ENCODE peak calls at places on chromosomes 4 and X, in ten cellular contexts. One of them, this sample, is unnamed. For H3K36me3, the result is how much of the 10 kb centered on the place peaks cover.

GRCh38 chrX:87732133-87732532 is 214.5 kb downstream of the KLHL4 start:
- DNase-seq in SJSA1: no peak
- DNase-seq in brain microvascular endothelial cell: no peak
- DNase-seq in neuronal stem cell: no peak
- DNase-seq in lower lobe of right lung: no peak
- DNase-seq in A673: no peak
- DNase-seq in OCI-LY7: no peak
- DNase-seq in CD4-positive, alpha-beta memory T cell: no peak
- DNase-seq in uterus: no peak
- DNase-seq in WERI-Rb-1: no peak
- DNase-seq in this sample: no peak

GRCh38 chr4:128393111-128393704 is 105.6 kb upstream of the PGRMC2 start:
- DNase-seq in CD4-positive, alpha-beta memory T cell: no peak
- DNase-seq in A673: peak
- DNase-seq in uterus: no peak
- DNase-seq in SJSA1: no peak
- DNase-seq in WERI-Rb-1: no peak
- DNase-seq in neuronal stem cell: no peak
- DNase-seq in lower lobe of right lung: no peak
- DNase-seq in brain microvascular endothelial cell: peak
- DNase-seq in OCI-LY7: no peak
- DNase-seq in this sample: no peak

GRCh38 chr4:138555584-138555983 is 313.4 kb upstream of the SLC7A11 start:
- DNase-seq in SJSA1: no peak
- DNase-seq in WERI-Rb-1: peak
- DNase-seq in neuronal stem cell: no peak
- DNase-seq in brain microvascular endothelial cell: no peak
- DNase-seq in CD4-positive, alpha-beta memory T cell: no peak
- DNase-seq in A673: peak
- DNase-seq in OCI-LY7: peak
- DNase-seq in lower lobe of right lung: no peak
- DNase-seq in uterus: no peak
- DNase-seq in this sample: no peak

GRCh38 chr4:159608434-159608833 is 505.6 kb downstream of the RAPGEF2 start:
- DNase-seq in lower lobe of right lung: no peak
- DNase-seq in CD4-positive, alpha-beta memory T cell: no peak
- DNase-seq in uterus: no peak
- DNase-seq in WERI-Rb-1: no peak
- DNase-seq in SJSA1: no peak
- DNase-seq in A673: peak
- DNase-seq in neuronal stem cell: no peak
- DNase-seq in OCI-LY7: no peak
- DNase-seq in brain microvascular endothelial cell: no peak
- DNase-seq in this sample: no peak

GRCh38 chrX:70439016-70439415 is 5.6 kb upstream of the DLG3 start:
- DNase-seq in lower lobe of right lung: no peak
- DNase-seq in uterus: no peak
- DNase-seq in OCI-LY7: no peak
- DNase-seq in brain microvascular endothelial cell: no peak
- DNase-seq in neuronal stem cell: no peak
- DNase-seq in A673: no peak
- DNase-seq in SJSA1: no peak
- DNase-seq in CD4-positive, alpha-beta memory T cell: no peak
- DNase-seq in WERI-Rb-1: no peak
- DNase-seq in this sample: no peak

GRCh38 chrX:24334473-24334872 is 20.6 kb upstream of the SUPT20HL2 start:
- DNase-seq in lower lobe of right lung: no peak
- DNase-seq in WERI-Rb-1: no peak
- DNase-seq in neuronal stem cell: no peak
- DNase-seq in brain microvascular endothelial cell: no peak
- DNase-seq in A673: no peak
- DNase-seq in uterus: no peak
- DNase-seq in OCI-LY7: no peak
- DNase-seq in CD4-positive, alpha-beta memory T cell: no peak
- DNase-seq in SJSA1: no peak
- DNase-seq in this sample: no peak

GRCh38 chrX:14073561-14073960 is 43.9 kb upstream of the GEMIN8 start:
- DNase-seq in uterus: no peak
- DNase-seq in brain microvascular endothelial cell: no peak
- DNase-seq in lower lobe of right lung: no peak
- DNase-seq in WERI-Rb-1: no peak
- DNase-seq in A673: no peak
- DNase-seq in OCI-LY7: no peak
- DNase-seq in CD4-positive, alpha-beta memory T cell: no peak
- DNase-seq in SJSA1: no peak
- DNase-seq in neuronal stem cell: no peak
- DNase-seq in this sample: no peak

GRCh38 chr4:53863731-53864130 is 200.7 kb downstream of the CHIC2 start:
- DNase-seq in CD4-positive, alpha-beta memory T cell: no peak
- DNase-seq in OCI-LY7: no peak
- DNase-seq in A673: no peak
- DNase-seq in SJSA1: no peak
- DNase-seq in brain microvascular endothelial cell: no peak
- DNase-seq in neuronal stem cell: no peak
- DNase-seq in WERI-Rb-1: no peak
- DNase-seq in lower lobe of right lung: no peak
- DNase-seq in uterus: peak
- DNase-seq in this sample: no peak

GRCh38 chr4:26252349-26252748 is 68.5 kb upstream of the RBPJ start:
- DNase-seq in SJSA1: no peak
- DNase-seq in OCI-LY7: no peak
- DNase-seq in A673: no peak
- DNase-seq in brain microvascular endothelial cell: peak
- DNase-seq in CD4-positive, alpha-beta memory T cell: no peak
- DNase-seq in lower lobe of right lung: no peak
- DNase-seq in neuronal stem cell: no peak
- DNase-seq in WERI-Rb-1: no peak
- DNase-seq in uterus: no peak
- DNase-seq in this sample: no peak

GRCh38 chrX:13761606-13762005 is 27.1 kb downstream of the OFD1 start:
- DNase-seq in SJSA1: no peak
- DNase-seq in brain microvascular endothelial cell: no peak
- DNase-seq in A673: no peak
- DNase-seq in uterus: no peak
- DNase-seq in OCI-LY7: peak
- DNase-seq in WERI-Rb-1: no peak
- DNase-seq in CD4-positive, alpha-beta memory T cell: no peak
- DNase-seq in neuronal stem cell: no peak
- DNase-seq in lower lobe of right lung: no peak
- DNase-seq in this sample: no peak

GRCh38 chr4:10123227-10124101 is 6.9 kb upstream of the WDR1 start:
- DNase-seq in brain microvascular endothelial cell: peak
- DNase-seq in OCI-LY7: no peak
- DNase-seq in uterus: peak
- DNase-seq in CD4-positive, alpha-beta memory T cell: no peak
- DNase-seq in lower lobe of right lung: no peak
- DNase-seq in WERI-Rb-1: peak
- DNase-seq in SJSA1: no peak
- DNase-seq in neuronal stem cell: no peak
- DNase-seq in A673: no peak
- DNase-seq in this sample: no peak

DNA sequence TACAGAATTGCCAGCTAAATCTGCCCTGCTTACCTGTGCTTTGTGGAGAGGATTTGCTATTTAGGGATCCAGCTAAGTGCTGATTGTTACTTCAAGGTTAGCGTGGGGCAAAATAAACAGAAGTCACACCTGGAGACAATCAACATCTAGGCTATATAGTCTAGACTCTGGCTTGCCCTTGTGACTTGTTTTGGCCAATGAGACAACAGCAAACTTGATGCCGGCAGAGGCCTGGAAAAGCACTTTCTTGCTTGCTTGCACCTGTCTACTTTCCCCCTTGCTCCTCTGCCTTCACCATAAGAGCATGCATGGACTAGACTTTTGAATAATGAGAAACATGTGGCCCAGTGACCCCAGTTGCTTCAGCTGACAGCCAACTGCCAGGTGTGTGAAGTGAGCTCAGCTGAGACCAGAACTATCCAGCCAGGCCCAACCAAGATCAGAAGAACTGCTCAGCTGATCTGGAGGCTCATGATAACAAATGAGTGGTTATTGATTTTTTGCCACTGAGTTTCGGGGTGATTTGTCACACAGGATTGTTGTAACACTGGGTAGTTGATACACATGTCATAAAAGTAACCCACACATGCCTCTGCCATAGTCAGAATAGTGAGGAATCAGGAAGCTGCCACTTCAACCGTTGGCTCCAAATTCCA is 164.4 kb downstream of the RBMX2 start:
- DNase-seq in CD4-positive, alpha-beta memory T cell: no peak
- DNase-seq in brain microvascular endothelial cell: no peak
- DNase-seq in OCI-LY7: no peak
- DNase-seq in uterus: no peak
- DNase-seq in SJSA1: no peak
- DNase-seq in A673: no peak
- DNase-seq in lower lobe of right lung: no peak
- DNase-seq in neuronal stem cell: no peak
- DNase-seq in WERI-Rb-1: no peak
- DNase-seq in this sample: no peak
- H3K36me3 ChIP-seq in CD4-positive, alpha-beta memory T cell: under half
- H3K36me3 ChIP-seq in brain microvascular endothelial cell: under half
- H3K36me3 ChIP-seq in OCI-LY7: under half
- H3K36me3 ChIP-seq in uterus: under half
- H3K36me3 ChIP-seq in SJSA1: under half
- H3K36me3 ChIP-seq in A673: under half
- H3K36me3 ChIP-seq in lower lobe of right lung: under half
- H3K36me3 ChIP-seq in neuronal stem cell: under half
- H3K36me3 ChIP-seq in WERI-Rb-1: under half
- H3K36me3 ChIP-seq in this sample: under half

DNA sequence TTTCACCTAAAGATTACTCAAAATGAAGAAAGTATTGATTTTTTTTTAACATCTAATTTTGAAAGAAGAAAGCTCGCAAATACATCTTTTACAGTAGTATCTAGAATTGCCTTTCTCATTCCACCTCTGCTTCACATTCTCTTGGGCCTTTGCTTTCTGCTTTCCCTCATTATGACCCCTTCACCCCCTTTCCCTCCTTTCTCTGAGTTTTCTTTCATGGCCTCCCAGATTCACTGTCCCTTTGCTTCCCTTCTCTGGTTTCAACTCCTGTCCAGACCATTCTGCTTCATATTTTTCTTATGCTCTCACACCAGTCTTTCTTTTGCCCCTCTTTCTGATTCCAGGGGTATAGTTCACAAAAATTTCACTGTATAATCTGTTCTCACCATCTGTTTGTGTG is 29.0 kb downstream of the ADH5 start:
- DNase-seq in WERI-Rb-1: no peak
- DNase-seq in SJSA1: no peak
- DNase-seq in CD4-positive, alpha-beta memory T cell: no peak
- DNase-seq in brain microvascular endothelial cell: no peak
- DNase-seq in A673: no peak
- DNase-seq in uterus: no peak
- DNase-seq in OCI-LY7: no peak
- DNase-seq in lower lobe of right lung: no peak
- DNase-seq in neuronal stem cell: no peak
- DNase-seq in this sample: no peak
- H3K36me3 ChIP-seq in WERI-Rb-1: half or more
- H3K36me3 ChIP-seq in SJSA1: half or more
- H3K36me3 ChIP-seq in CD4-positive, alpha-beta memory T cell: under half
- H3K36me3 ChIP-seq in brain microvascular endothelial cell: under half
- H3K36me3 ChIP-seq in A673: under half
- H3K36me3 ChIP-seq in uterus: under half
- H3K36me3 ChIP-seq in OCI-LY7: half or more
- H3K36me3 ChIP-seq in lower lobe of right lung: under half
- H3K36me3 ChIP-seq in neuronal stem cell: half or more
- H3K36me3 ChIP-seq in this sample: under half

GRCh38 chr4:77050962-77051361 is 24.8 kb downstream of the CCNI start:
- DNase-seq in CD4-positive, alpha-beta memory T cell: no peak
- DNase-seq in uterus: no peak
- DNase-seq in neuronal stem cell: no peak
- DNase-seq in WERI-Rb-1: no peak
- DNase-seq in A673: no peak
- DNase-seq in SJSA1: no peak
- DNase-seq in OCI-LY7: no peak
- DNase-seq in brain microvascular endothelial cell: no peak
- DNase-seq in lower lobe of right lung: no peak
- DNase-seq in this sample: no peak

GRCh38 chr4:77044458-77045124 is 31.2 kb downstream of the CCNI start:
- DNase-seq in OCI-LY7: peak
- DNase-seq in brain microvascular endothelial cell: no peak
- DNase-seq in A673: peak
- DNase-seq in lower lobe of right lung: no peak
- DNase-seq in uterus: no peak
- DNase-seq in WERI-Rb-1: no peak
- DNase-seq in SJSA1: no peak
- DNase-seq in neuronal stem cell: no peak
- DNase-seq in CD4-positive, alpha-beta memory T cell: peak
- DNase-seq in this sample: no peak

GRCh38 chr4:77043507-77044131 is 32.2 kb downstream of the CCNI start:
- DNase-seq in brain microvascular endothelial cell: no peak
- DNase-seq in CD4-positive, alpha-beta memory T cell: no peak
- DNase-seq in WERI-Rb-1: no peak
- DNase-seq in lower lobe of right lung: no peak
- DNase-seq in A673: no peak
- DNase-seq in uterus: peak
- DNase-seq in OCI-LY7: no peak
- DNase-seq in neuronal stem cell: no peak
- DNase-seq in SJSA1: no peak
- DNase-seq in this sample: no peak

GRCh38 chr4:77045490-77045889 is 30.3 kb downstream of the CCNI start:
- DNase-seq in lower lobe of right lung: no peak
- DNase-seq in brain microvascular endothelial cell: no peak
- DNase-seq in uterus: no peak
- DNase-seq in OCI-LY7: no peak
- DNase-seq in SJSA1: no peak
- DNase-seq in neuronal stem cell: no peak
- DNase-seq in CD4-positive, alpha-beta memory T cell: no peak
- DNase-seq in WERI-Rb-1: no peak
- DNase-seq in A673: peak
- DNase-seq in this sample: no peak

GRCh38 chr4:77047037-77047436 is 28.8 kb downstream of the CCNI start:
- DNase-seq in SJSA1: no peak
- DNase-seq in brain microvascular endothelial cell: no peak
- DNase-seq in OCI-LY7: peak
- DNase-seq in CD4-positive, alpha-beta memory T cell: no peak
- DNase-seq in WERI-Rb-1: no peak
- DNase-seq in A673: peak
- DNase-seq in lower lobe of right lung: no peak
- DNase-seq in uterus: no peak
- DNase-seq in neuronal stem cell: no peak
- DNase-seq in this sample: no peak
- H3K36me3 ChIP-seq in SJSA1: half or more
- H3K36me3 ChIP-seq in brain microvascular endothelial cell: under half
- H3K36me3 ChIP-seq in OCI-LY7: half or more
- H3K36me3 ChIP-seq in CD4-positive, alpha-beta memory T cell: under half
- H3K36me3 ChIP-seq in WERI-Rb-1: under half
- H3K36me3 ChIP-seq in A673: under half
- H3K36me3 ChIP-seq in lower lobe of right lung: half or more
- H3K36me3 ChIP-seq in uterus: under half
- H3K36me3 ChIP-seq in neuronal stem cell: half or more
- H3K36me3 ChIP-seq in this sample: under half

DNA sequence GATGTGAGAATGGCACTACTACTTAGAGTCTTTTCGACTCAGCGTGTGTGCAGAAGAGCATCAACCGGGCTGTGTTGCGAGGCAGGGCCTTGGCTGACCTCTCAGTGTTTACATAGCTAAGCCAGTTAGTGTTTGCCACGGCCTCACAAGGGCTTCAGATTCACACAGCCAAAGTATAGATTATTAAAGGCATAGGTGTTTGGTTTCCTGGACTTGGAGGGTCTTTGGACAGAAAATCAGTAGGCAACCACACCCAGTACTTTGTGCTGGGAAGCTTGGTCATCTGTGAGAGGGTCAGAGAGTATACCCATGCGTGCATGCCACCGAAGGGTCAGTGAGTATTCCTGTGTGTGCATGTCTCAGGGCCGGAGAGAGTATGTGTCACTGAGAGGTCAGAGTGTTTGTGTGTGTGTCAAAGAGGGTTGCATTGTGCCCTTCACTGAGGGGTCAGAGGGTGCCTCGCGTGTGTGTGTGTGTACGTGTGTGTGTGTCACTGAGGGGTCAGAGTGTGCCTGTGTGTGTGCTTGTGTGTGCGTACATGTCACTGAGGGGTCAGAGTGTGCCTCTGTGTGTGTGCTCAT is 69.7 kb upstream of the MSANTD1 start:
- DNase-seq in neuronal stem cell: no peak
- DNase-seq in OCI-LY7: no peak
- DNase-seq in SJSA1: no peak
- DNase-seq in uterus: no peak
- DNase-seq in brain microvascular endothelial cell: no peak
- DNase-seq in lower lobe of right lung: no peak
- DNase-seq in CD4-positive, alpha-beta memory T cell: no peak
- DNase-seq in A673: no peak
- DNase-seq in WERI-Rb-1: no peak
- DNase-seq in this sample: no peak
- H3K36me3 ChIP-seq in neuronal stem cell: half or more
- H3K36me3 ChIP-seq in OCI-LY7: half or more
- H3K36me3 ChIP-seq in SJSA1: under half
- H3K36me3 ChIP-seq in uterus: under half
- H3K36me3 ChIP-seq in brain microvascular endothelial cell: under half
- H3K36me3 ChIP-seq in lower lobe of right lung: half or more
- H3K36me3 ChIP-seq in CD4-positive, alpha-beta memory T cell: half or more
- H3K36me3 ChIP-seq in A673: under half
- H3K36me3 ChIP-seq in WERI-Rb-1: half or more
- H3K36me3 ChIP-seq in this sample: half or more

This sample was measured in NT2/D1.